ENCODE peak calls at places on chromosomes 16 and 17, in seven cellular contexts. R, E, T, O, S, I and N are unnamed samples.

GRCh38 chr16:1308036-1308976 is 1.1 kb upstream of the UBE2I start:
- DNase-seq in R (no peak), E (no peak), T (peak; percentile 52), O (peak; percentile 69), S (no peak), I (no peak), N (no peak)

GRCh38 chr17:33751702-33752065 is 458.6 kb upstream of the ASIC2 start:
- DNase-seq in R (no peak), E (no peak), T (no peak), O (no peak), S (no peak), I (no peak), N (peak; percentile 45)

GRCh38 chr16:58513874-58514273 is 1.4 kb upstream of the SETD6 start:
- DNase-seq in R (no peak), E (no peak), T (no peak), O (no peak), S (no peak), I (no peak), N (no peak)

GRCh38 chr16:89442990-89443726 is 47.2 kb downstream of the ANKRD11 start:
- DNase-seq in R (no peak), E (peak; percentile 48), T (peak; percentile 59), O (peak; percentile 70), S (peak; percentile 42), I (no peak), N (peak; percentile 65)

GRCh38 chr16:23524886-23525285 is 14.6 kb upstream of the GGA2 start:
- DNase-seq in R (no peak), E (no peak), T (no peak), O (no peak), S (no peak), I (no peak), N (no peak)

GRCh38 chr16:1533443-1533951 is at the start of gene TMEM204:
- DNase-seq in R (peak; percentile 86), E (no peak), T (no peak), O (no peak), S (peak; percentile 28), I (no peak), N (peak; percentile 76)

GRCh38 chr17:80110927-80111701 is 9.7 kb downstream of the GAA start:
- DNase-seq in R (no peak), E (no peak), T (no peak), O (no peak), S (no peak), I (no peak), N (peak; percentile 84)

GRCh38 chr17:59030811-59031210 is 75.9 kb downstream of the TRIM37 start:
- DNase-seq in R (no peak), E (no peak), T (no peak), O (peak; percentile 69), S (no peak), I (no peak), N (no peak)

GRCh38 chr16:85612801-85613608 is at the start of gene GSE1:
- DNase-seq in R (peak; percentile 93), E (peak; percentile 52), T (peak; percentile 90), O (peak; percentile 94), S (no peak), I (peak; percentile 86), N (peak; percentile 98)

GRCh38 chr17:17537311-17538099 is 41.3 kb upstream of the RASD1 start:
- DNase-seq in R (no peak), E (no peak), T (no peak), O (no peak), S (no peak), I (no peak), N (no peak)

GRCh38 chr17:5097101-5097834 is 14.4 kb downstream of the ZNF232 start:
- DNase-seq in R (peak; percentile 67), E (no peak), T (no peak), O (no peak), S (no peak), I (no peak), N (peak; percentile 88)

GRCh38 chr16:12255919-12256665 is 279.6 kb downstream of the SNX29 start:
- DNase-seq in R (no peak), E (no peak), T (no peak), O (no peak), S (no peak), I (peak; percentile 67), N (no peak)

GRCh38 chr17:49707246-49707607 is 537 bp downstream of the SLC35B1 start:
- DNase-seq in R (no peak), E (no peak), T (no peak), O (no peak), S (no peak), I (no peak), N (no peak)

GRCh38 chr17:1322469-1322868 is 43.0 kb downstream of the TRARG1 start:
- DNase-seq in R (no peak), E (no peak), T (no peak), O (no peak), S (no peak), I (no peak), N (no peak)

GRCh38 chr16:11535494-11535893 is 51.2 kb downstream of the LITAF start:
- DNase-seq in R (no peak), E (no peak), T (no peak), O (peak; percentile 84), S (no peak), I (peak; percentile 34), N (no peak)

GRCh38 chr16:17283022-17283421 is 187.7 kb downstream of the XYLT1 start:
- DNase-seq in R (no peak), E (no peak), T (no peak), O (no peak), S (no peak), I (no peak), N (no peak)

GRCh38 chr17:9271989-9272388 is 250.7 kb downstream of the NTN1 start:
- DNase-seq in R (no peak), E (no peak), T (no peak), O (no peak), S (no peak), I (no peak), N (no peak)

GRCh38 chr17:8016632-8017424 is 14.4 kb downstream of the GUCY2D start:
- DNase-seq in R (no peak), E (no peak), T (no peak), O (no peak), S (no peak), I (peak; percentile 73), N (peak; percentile 92)

GRCh38 chr16:20401475-20402016 is 3.0 kb downstream of the PDILT start:
- DNase-seq in R (no peak), E (no peak), T (no peak), O (no peak), S (no peak), I (no peak), N (peak; percentile 57)

GRCh38 chr17:17792551-17793377 is 44.0 kb downstream of the SREBF1 start:
- DNase-seq in R (no peak), E (peak; percentile 31), T (peak; percentile 21), O (no peak), S (peak; percentile 33), I (no peak), N (peak; percentile 84)

GRCh38 chr17:62109378-62109902 is 44.4 kb upstream of the MED13 start:
- DNase-seq in R (no peak), E (peak; percentile 68), T (peak; percentile 79), O (peak; percentile 71), S (peak; percentile 7), I (peak; percentile 61), N (peak; percentile 92)

GRCh38 chr16:17470002-17470870 is 524 bp downstream of the XYLT1 start:
- DNase-seq in R (no peak), E (no peak), T (no peak), O (no peak), S (no peak), I (peak; percentile 36), N (peak; percentile 63)